ENCODE peak calls at places on chromosomes 5 and 9, in six cellular contexts. One of them, this sample, is unnamed.

GRCh38 chr5:35342664-35343063 is 112.4 kb upstream of the PRLR start:
- DNase-seq in nephron progenitor cell: no peak
- DNase-seq in fibroblast of lung: no peak
- DNase-seq in fibroblast of the aortic adventitia: no peak
- DNase-seq in fibroblast of mammary gland: no peak
- DNase-seq in cardiac muscle cell: no peak
- DNase-seq in this sample: no peak

GRCh38 chr5:107958861-107959260 is 288.1 kb upstream of the EFNA5 start:
- DNase-seq in nephron progenitor cell: no peak
- DNase-seq in fibroblast of lung: no peak
- DNase-seq in fibroblast of the aortic adventitia: no peak
- DNase-seq in fibroblast of mammary gland: no peak
- DNase-seq in cardiac muscle cell: no peak
- DNase-seq in this sample: no peak

GRCh38 chr5:33065146-33065545 is 354.0 kb downstream of the NPR3 start:
- DNase-seq in nephron progenitor cell: no peak
- DNase-seq in fibroblast of lung: peak
- DNase-seq in fibroblast of the aortic adventitia: no peak
- DNase-seq in fibroblast of mammary gland: no peak
- DNase-seq in cardiac muscle cell: no peak
- DNase-seq in this sample: no peak

GRCh38 chr5:26031481-26031880 is 1006.9 kb downstream of the CDH9 start:
- DNase-seq in nephron progenitor cell: no peak
- DNase-seq in fibroblast of lung: no peak
- DNase-seq in fibroblast of the aortic adventitia: no peak
- DNase-seq in fibroblast of mammary gland: no peak
- DNase-seq in cardiac muscle cell: no peak
- DNase-seq in this sample: no peak

GRCh38 chr5:143338658-143339366 is 64.7 kb downstream of the NR3C1 start:
- DNase-seq in nephron progenitor cell: no peak
- DNase-seq in fibroblast of lung: peak
- DNase-seq in fibroblast of the aortic adventitia: peak
- DNase-seq in fibroblast of mammary gland: peak
- DNase-seq in cardiac muscle cell: peak
- DNase-seq in this sample: peak

GRCh38 chr5:82799346-82800077 is 277.7 kb downstream of the TMEM167A start:
- DNase-seq in nephron progenitor cell: no peak
- DNase-seq in fibroblast of lung: no peak
- DNase-seq in fibroblast of the aortic adventitia: no peak
- DNase-seq in fibroblast of mammary gland: no peak
- DNase-seq in cardiac muscle cell: no peak
- DNase-seq in this sample: no peak

GRCh38 chr5:124330595-124330994 is 415.8 kb downstream of the ZNF608 start:
- DNase-seq in nephron progenitor cell: no peak
- DNase-seq in fibroblast of lung: peak
- DNase-seq in fibroblast of the aortic adventitia: peak
- DNase-seq in fibroblast of mammary gland: peak
- DNase-seq in cardiac muscle cell: peak
- DNase-seq in this sample: peak

GRCh38 chr5:165304193-165304820 is 1798.9 kb downstream of the MAT2B start:
- DNase-seq in nephron progenitor cell: no peak
- DNase-seq in fibroblast of lung: no peak
- DNase-seq in fibroblast of the aortic adventitia: no peak
- DNase-seq in fibroblast of mammary gland: no peak
- DNase-seq in cardiac muscle cell: no peak
- DNase-seq in this sample: no peak

GRCh38 chr9:4936823-4937222 is 48.2 kb upstream of the JAK2 start:
- DNase-seq in nephron progenitor cell: no peak
- DNase-seq in fibroblast of lung: no peak
- DNase-seq in fibroblast of the aortic adventitia: no peak
- DNase-seq in fibroblast of mammary gland: no peak
- DNase-seq in cardiac muscle cell: no peak
- DNase-seq in this sample: no peak

GRCh38 chr9:128124873-128125574 is 2.5 kb downstream of the PTGES2 start:
- DNase-seq in nephron progenitor cell: peak
- DNase-seq in fibroblast of lung: peak
- DNase-seq in fibroblast of the aortic adventitia: peak
- DNase-seq in fibroblast of mammary gland: peak
- DNase-seq in cardiac muscle cell: peak
- DNase-seq in this sample: peak

GRCh38 chr9:76215066-76215465 is 179.2 kb downstream of the RFK start:
- DNase-seq in nephron progenitor cell: no peak
- DNase-seq in fibroblast of lung: peak
- DNase-seq in fibroblast of the aortic adventitia: peak
- DNase-seq in fibroblast of mammary gland: peak
- DNase-seq in cardiac muscle cell: peak
- DNase-seq in this sample: peak

GRCh38 chr9:14704281-14704680 is 11.0 kb upstream of the ZDHHC21 start:
- DNase-seq in nephron progenitor cell: no peak
- DNase-seq in fibroblast of lung: no peak
- DNase-seq in fibroblast of the aortic adventitia: no peak
- DNase-seq in fibroblast of mammary gland: no peak
- DNase-seq in cardiac muscle cell: no peak
- DNase-seq in this sample: no peak

GRCh38 chr9:27088981-27089380 is 20.0 kb upstream of the TEK start:
- DNase-seq in nephron progenitor cell: no peak
- DNase-seq in fibroblast of lung: peak
- DNase-seq in fibroblast of the aortic adventitia: peak
- DNase-seq in fibroblast of mammary gland: peak
- DNase-seq in cardiac muscle cell: peak
- DNase-seq in this sample: no peak

GRCh38 chr9:99326112-99326916 is 104.2 kb downstream of the SEC61B start:
- DNase-seq in nephron progenitor cell: no peak
- DNase-seq in fibroblast of lung: peak
- DNase-seq in fibroblast of the aortic adventitia: peak
- DNase-seq in fibroblast of mammary gland: peak
- DNase-seq in cardiac muscle cell: peak
- DNase-seq in this sample: no peak

GRCh38 chr5:148909001-148909400 is 82.6 kb downstream of the ADRB2 start:
- DNase-seq in nephron progenitor cell: no peak
- DNase-seq in fibroblast of lung: peak
- DNase-seq in fibroblast of the aortic adventitia: peak
- DNase-seq in fibroblast of mammary gland: peak
- DNase-seq in cardiac muscle cell: no peak
- DNase-seq in this sample: no peak

GRCh38 chr9:18385676-18386075 is 88.3 kb upstream of the ADAMTSL1 start:
- DNase-seq in nephron progenitor cell: no peak
- DNase-seq in fibroblast of lung: peak
- DNase-seq in fibroblast of the aortic adventitia: no peak
- DNase-seq in fibroblast of mammary gland: peak
- DNase-seq in cardiac muscle cell: no peak
- DNase-seq in this sample: no peak

GRCh38 chr5:5165541-5166002 is 25.4 kb downstream of the ADAMTS16 start:
- DNase-seq in nephron progenitor cell: no peak
- DNase-seq in fibroblast of lung: peak
- DNase-seq in fibroblast of the aortic adventitia: no peak
- DNase-seq in fibroblast of mammary gland: peak
- DNase-seq in cardiac muscle cell: peak
- DNase-seq in this sample: peak

GRCh38 chr5:59483971-59484472 is 409.5 kb downstream of the PDE4D start:
- DNase-seq in nephron progenitor cell: no peak
- DNase-seq in fibroblast of lung: peak
- DNase-seq in fibroblast of the aortic adventitia: no peak
- DNase-seq in fibroblast of mammary gland: peak
- DNase-seq in cardiac muscle cell: no peak
- DNase-seq in this sample: no peak

GRCh38 chr5:75089137-75089536 is 36.8 kb upstream of the GCNT4 start:
- DNase-seq in nephron progenitor cell: no peak
- DNase-seq in fibroblast of lung: no peak
- DNase-seq in fibroblast of the aortic adventitia: no peak
- DNase-seq in fibroblast of mammary gland: peak
- DNase-seq in cardiac muscle cell: no peak
- DNase-seq in this sample: peak

GRCh38 chr5:10246761-10247160 is 2.9 kb downstream of the ATPSCKMT start:
- DNase-seq in nephron progenitor cell: no peak
- DNase-seq in fibroblast of lung: no peak
- DNase-seq in fibroblast of the aortic adventitia: no peak
- DNase-seq in fibroblast of mammary gland: no peak
- DNase-seq in cardiac muscle cell: no peak
- DNase-seq in this sample: peak

GRCh38 chr9:126499911-126500599 is 113.7 kb upstream of the LMX1B start:
- DNase-seq in nephron progenitor cell: no peak
- DNase-seq in fibroblast of lung: no peak
- DNase-seq in fibroblast of the aortic adventitia: no peak
- DNase-seq in fibroblast of mammary gland: no peak
- DNase-seq in cardiac muscle cell: no peak
- DNase-seq in this sample: no peak

GRCh38 chr5:42496397-42497156 is 73.3 kb downstream of the GHR start:
- DNase-seq in nephron progenitor cell: no peak
- DNase-seq in fibroblast of lung: no peak
- DNase-seq in fibroblast of the aortic adventitia: no peak
- DNase-seq in fibroblast of mammary gland: no peak
- DNase-seq in cardiac muscle cell: no peak
- DNase-seq in this sample: no peak

DNA sequence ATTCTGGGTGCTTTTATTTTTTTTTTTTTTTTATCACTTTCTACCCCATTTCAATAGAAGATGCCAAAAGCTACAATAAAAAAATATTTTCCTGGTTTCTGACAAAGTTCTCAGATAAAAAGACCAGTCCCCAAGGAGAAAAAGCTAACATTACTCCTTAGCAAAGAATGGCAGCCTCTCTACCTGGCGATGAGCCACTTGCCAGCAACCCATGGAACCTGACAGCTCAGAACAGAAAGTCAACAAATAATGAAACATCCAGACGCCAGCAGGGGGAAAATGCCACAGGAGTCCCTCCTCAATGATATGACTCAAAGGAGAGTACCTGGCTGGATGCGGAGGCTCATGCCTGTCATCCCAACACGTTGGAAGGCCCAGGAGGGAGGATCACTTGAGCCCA is 123.2 kb downstream of the MYO10 start:
- DNase-seq in nephron progenitor cell: no peak
- DNase-seq in fibroblast of lung: peak
- DNase-seq in fibroblast of the aortic adventitia: peak
- DNase-seq in fibroblast of mammary gland: peak
- DNase-seq in cardiac muscle cell: peak
- DNase-seq in this sample: peak
- TF ChIP-seq CTCF in nephron progenitor cell: no peak
- TF ChIP-seq CTCF in fibroblast of lung: no peak
- TF ChIP-seq CTCF in fibroblast of the aortic adventitia: peak
- TF ChIP-seq CTCF in fibroblast of mammary gland: no peak
- TF ChIP-seq CTCF in cardiac muscle cell: no peak
- TF ChIP-seq CTCF in this sample: no peak

GRCh38 chr5:67146981-67147380 is 49.6 kb downstream of the CD180 start:
- DNase-seq in nephron progenitor cell: no peak
- DNase-seq in fibroblast of lung: no peak
- DNase-seq in fibroblast of the aortic adventitia: no peak
- DNase-seq in fibroblast of mammary gland: no peak
- DNase-seq in cardiac muscle cell: no peak
- DNase-seq in this sample: no peak

GRCh38 chr5:67149933-67150523 is 46.6 kb downstream of the CD180 start:
- DNase-seq in nephron progenitor cell: no peak
- DNase-seq in fibroblast of lung: no peak
- DNase-seq in fibroblast of the aortic adventitia: peak
- DNase-seq in fibroblast of mammary gland: peak
- DNase-seq in cardiac muscle cell: peak
- DNase-seq in this sample: no peak

GRCh38 chr5:67149057-67149634 is 47.5 kb downstream of the CD180 start:
- DNase-seq in nephron progenitor cell: no peak
- DNase-seq in fibroblast of lung: no peak
- DNase-seq in fibroblast of the aortic adventitia: peak
- DNase-seq in fibroblast of mammary gland: peak
- DNase-seq in cardiac muscle cell: peak
- DNase-seq in this sample: no peak

GRCh38 chr5:67146574-67146973 is 50.0 kb downstream of the CD180 start:
- DNase-seq in nephron progenitor cell: no peak
- DNase-seq in fibroblast of lung: no peak
- DNase-seq in fibroblast of the aortic adventitia: peak
- DNase-seq in fibroblast of mammary gland: peak
- DNase-seq in cardiac muscle cell: peak
- DNase-seq in this sample: no peak

GRCh38 chr5:67147768-67148167 is 48.8 kb downstream of the CD180 start:
- DNase-seq in nephron progenitor cell: no peak
- DNase-seq in fibroblast of lung: peak
- DNase-seq in fibroblast of the aortic adventitia: peak
- DNase-seq in fibroblast of mammary gland: peak
- DNase-seq in cardiac muscle cell: peak
- DNase-seq in this sample: no peak
- TF ChIP-seq CTCF in nephron progenitor cell: no peak
- TF ChIP-seq CTCF in fibroblast of lung: no peak
- TF ChIP-seq CTCF in fibroblast of the aortic adventitia: no peak
- TF ChIP-seq CTCF in fibroblast of mammary gland: no peak
- TF ChIP-seq CTCF in cardiac muscle cell: no peak
- TF ChIP-seq CTCF in this sample: no peak

DNA sequence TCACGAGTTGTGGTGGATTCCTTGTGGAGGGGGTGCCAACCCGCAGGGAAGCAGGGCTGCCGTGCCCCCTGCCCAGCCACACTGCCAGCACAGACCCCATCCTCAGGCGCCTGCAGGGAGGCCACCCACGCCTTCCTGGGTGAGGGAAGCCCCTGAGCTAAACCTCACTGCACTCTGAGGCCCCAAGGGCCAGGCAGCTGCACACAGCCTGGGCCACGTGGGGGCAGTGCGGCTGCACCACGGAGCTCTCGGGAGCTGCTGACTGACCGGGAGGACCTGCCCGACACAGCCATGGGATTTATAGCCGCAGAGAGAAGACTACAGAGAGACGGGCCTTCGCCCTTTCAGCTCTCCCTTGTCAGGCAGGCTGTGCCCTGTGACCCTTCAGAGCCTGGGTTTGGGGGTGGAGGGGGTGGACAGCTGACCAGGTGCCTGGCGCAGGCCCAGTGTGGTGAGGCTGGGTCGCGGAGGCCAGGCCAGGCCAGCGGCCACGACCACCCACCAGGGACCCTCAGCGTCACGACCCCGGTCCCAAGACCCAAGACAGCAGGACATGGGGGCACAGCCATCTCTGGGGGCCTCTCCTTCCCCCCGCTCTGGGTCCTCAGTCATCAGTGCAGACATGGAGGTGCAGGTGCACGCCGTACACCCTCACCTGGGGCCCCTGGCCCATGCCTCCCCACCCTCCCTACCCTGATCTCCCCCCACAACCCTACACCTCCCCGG is 4.3 kb upstream of the AHRR start:
- DNase-seq in nephron progenitor cell: peak
- DNase-seq in fibroblast of lung: peak
- DNase-seq in fibroblast of the aortic adventitia: peak
- DNase-seq in fibroblast of mammary gland: peak
- DNase-seq in cardiac muscle cell: peak
- DNase-seq in this sample: peak
- TF ChIP-seq CTCF in nephron progenitor cell: peak
- TF ChIP-seq CTCF in fibroblast of lung: peak
- TF ChIP-seq CTCF in fibroblast of the aortic adventitia: peak
- TF ChIP-seq CTCF in fibroblast of mammary gland: peak
- TF ChIP-seq CTCF in cardiac muscle cell: peak
- TF ChIP-seq CTCF in this sample: peak

GRCh38 chr5:100520348-100520747 is 14.8 kb upstream of the FAM174A start:
- DNase-seq in nephron progenitor cell: no peak
- DNase-seq in fibroblast of lung: no peak
- DNase-seq in fibroblast of the aortic adventitia: no peak
- DNase-seq in fibroblast of mammary gland: no peak
- DNase-seq in cardiac muscle cell: no peak
- DNase-seq in this sample: peak
- TF ChIP-seq CTCF in nephron progenitor cell: no peak
- TF ChIP-seq CTCF in fibroblast of lung: peak
- TF ChIP-seq CTCF in fibroblast of the aortic adventitia: no peak
- TF ChIP-seq CTCF in fibroblast of mammary gland: no peak
- TF ChIP-seq CTCF in cardiac muscle cell: no peak
- TF ChIP-seq CTCF in this sample: no peak

GRCh38 chr9:130893250-130894101 is 3.1 kb downstream of the QRFP start:
- DNase-seq in nephron progenitor cell: peak
- DNase-seq in fibroblast of lung: no peak
- DNase-seq in fibroblast of the aortic adventitia: no peak
- DNase-seq in fibroblast of mammary gland: no peak
- DNase-seq in cardiac muscle cell: no peak
- DNase-seq in this sample: peak
- TF ChIP-seq CTCF in nephron progenitor cell: peak
- TF ChIP-seq CTCF in fibroblast of lung: no peak
- TF ChIP-seq CTCF in fibroblast of the aortic adventitia: no peak
- TF ChIP-seq CTCF in fibroblast of mammary gland: no peak
- TF ChIP-seq CTCF in cardiac muscle cell: no peak
- TF ChIP-seq CTCF in this sample: no peak

This sample was measured in MCF 10A.